ENCODE peak calls at places on chromosomes 1 and 21, in four cellular contexts. F is fibroblast of mammary gland, M is H7, O is uterus. Q is an unnamed sample.

GRCh38 chr21:35430260-35430659 is 381.2 kb upstream of the RUNX1 start:
- DNase-seq in F (no peak), O (no peak), M (no peak), Q (no peak)

GRCh38 chr1:81804320-81804719 is 3.6 kb downstream of the ADGRL2 start:
- DNase-seq in M (peak), O (no peak), F (no peak), Q (no peak)

GRCh38 chr1:96473791-96474452 is 247.7 kb upstream of the PTBP2 start:
- DNase-seq in O (no peak), M (peak), F (peak), Q (no peak)

GRCh38 chr1:159023723-159024122 is 14.0 kb downstream of the IFI16 start:
- DNase-seq in M (peak), F (no peak), O (no peak), Q (no peak)

GRCh38 chr1:85629532-85629920 is 49.0 kb downstream of the CCN1 start:
- DNase-seq in M (no peak), F (no peak), O (no peak), Q (no peak)

GRCh38 chr21:38306833-38307232 is 50.0 kb downstream of the KCNJ15 start:
- DNase-seq in F (peak), M (no peak), O (no peak), Q (no peak)

GRCh38 chr1:203084588-203085527 is 954 bp downstream of the MYOG start:
- DNase-seq in M (peak), O (no peak), F (no peak), Q (peak)

GRCh38 chr1:115204529-115204928 is 115.2 kb upstream of the TSPAN2 start:
- DNase-seq in F (no peak), M (no peak), O (no peak), Q (no peak)

GRCh38 chr1:167120899-167121298 is 27.0 kb downstream of the STYXL2 start:
- DNase-seq in M (no peak), F (no peak), O (no peak), Q (no peak)

GRCh38 chr1:150532860-150533259 is 16.3 kb upstream of the ADAMTSL4 start:
- DNase-seq in M (no peak), F (no peak), O (no peak), Q (no peak)

GRCh38 chr1:176029155-176029554 is 177.9 kb downstream of the COP1 start:
- DNase-seq in F (no peak), M (no peak), O (no peak), Q (no peak)

GRCh38 chr1:220879509-220880366 is 495 bp downstream of the HLX start:
- DNase-seq in O (peak), F (peak), M (peak), Q (no peak)

GRCh38 chr1:7941437-7941793 is 776 bp upstream of the TNFRSF9 start:
- DNase-seq in F (peak), O (no peak), M (no peak), Q (no peak)

GRCh38 chr1:206703647-206704046 is 18.9 kb downstream of the MAPKAPK2 start:
- DNase-seq in O (no peak), M (no peak), F (peak), Q (peak)

GRCh38 chr1:20721117-20722061 is 3.6 kb upstream of the KIF17 start:
- DNase-seq in F (no peak), M (peak), O (no peak), Q (peak)

GRCh38 chr1:228013322-228014234 is 6.8 kb downstream of the WNT3A start:
- DNase-seq in O (peak), M (peak), F (no peak), Q (peak)

GRCh38 chr1:164051791-164052190 is 507.2 kb upstream of the PBX1 start:
- DNase-seq in O (no peak), F (peak), M (no peak), Q (no peak)

GRCh38 chr1:161207173-161207572 is 5.0 kb downstream of the NDUFS2 start:
- DNase-seq in F (peak), O (peak), M (no peak), Q (peak)

GRCh38 chr1:208105756-208106155 is 138.4 kb downstream of the PLXNA2 start:
- DNase-seq in F (no peak), O (no peak), M (no peak), Q (no peak)